ENCODE peak calls at places on chromosomes 11 and 22, in ten cellular contexts. R is lung; P is activated T-cell treated with anti-CD3 and anti-CD28 coated beads for 1 hour; W is psoas muscle; Q is ACHN; B is DMS79; D is NCI-H524; U is stimulated activated CD4-positive, alpha-beta T cell treated with anti-CD3 and anti-CD28 coated beads, TNF-alpha, amount 100 ng/mL, for 1 hour; V is head of caudate nucleus; F is ecto neural progenitor cell. G is an unnamed sample.

GRCh38 chr22:27881404-27881803 is 37.7 kb downstream of the PITPNB start:
- DNase-seq in U (no peak), D (no peak), W (no peak), R (no peak), B (no peak), P (no peak), F (no peak), V (peak; percentile 41), Q (no peak), G (no peak)

GRCh38 chr11:1083621-1084551 is 9.2 kb downstream of the MUC2 start:
- DNase-seq in D (no peak), U (no peak), R (no peak), V (no peak), P (no peak), W (peak; percentile 8), B (no peak), Q (no peak), F (no peak), G (no peak)

GRCh38 chr11:45238724-45239123 is 47.4 kb downstream of the SYT13 start:
- DNase-seq in F (no peak), B (no peak), P (no peak), D (no peak), W (no peak), V (no peak), Q (no peak), U (no peak), R (no peak), G (no peak)

GRCh38 chr22:21587803-21588611 is 20.5 kb downstream of the UBE2L3 start:
- DNase-seq in P (no peak), F (no peak), U (no peak), R (no peak), W (no peak), V (no peak), B (no peak), Q (no peak), D (no peak), G (no peak)

GRCh38 chr11:27353593-27354358 is 9.2 kb downstream of the CCDC34 start:
- DNase-seq in F (no peak), D (no peak), R (no peak), U (no peak), V (no peak), P (no peak), W (no peak), Q (no peak), B (no peak), G (no peak)

GRCh38 chr11:8757047-8757446 is 74.5 kb downstream of the RPL27A start:
- DNase-seq in W (no peak), V (no peak), F (no peak), U (no peak), D (no peak), B (no peak), R (no peak), Q (peak; percentile 49), P (no peak), G (no peak)

GRCh38 chr11:61928606-61929005 is 11.2 kb upstream of the RAB3IL1 start:
- DNase-seq in F (no peak), V (no peak), U (no peak), P (no peak), Q (no peak), B (no peak), D (no peak), R (no peak), W (no peak), G (no peak)

GRCh38 chr11:68363771-68364170 is 51.4 kb downstream of the LRP5 start:
- DNase-seq in D (no peak), R (no peak), P (no peak), F (no peak), V (no peak), U (no peak), Q (no peak), W (no peak), B (no peak), G (no peak)

GRCh38 chr22:27772370-27773235 is 29.0 kb downstream of the MN1 start:
- DNase-seq in Q (no peak), U (no peak), R (no peak), B (no peak), F (no peak), V (no peak), D (no peak), P (no peak), W (peak; percentile 6), G (no peak)

GRCh38 chr11:60307507-60308195 is 19.4 kb upstream of the MS4A6E start:
- DNase-seq in W (no peak), Q (no peak), F (no peak), U (no peak), P (no peak), B (no peak), R (no peak), V (no peak), D (no peak), G (no peak)

GRCh38 chr11:36066891-36067290 is 123.0 kb downstream of the LDLRAD3 start:
- DNase-seq in Q (no peak), U (no peak), W (no peak), P (no peak), D (no peak), R (no peak), B (no peak), V (no peak), F (no peak), G (no peak)

GRCh38 chr11:10784229-10785145 is 24.2 kb downstream of the EIF4G2 start:
- DNase-seq in P (no peak), W (no peak), V (no peak), F (no peak), Q (no peak), D (peak; percentile 95), U (no peak), R (no peak), B (peak; percentile 85), G (no peak)

GRCh38 chr11:130882138-130882551 is 34.1 kb downstream of the SNX19 start:
- DNase-seq in B (no peak), V (no peak), F (no peak), Q (no peak), P (no peak), U (no peak), R (no peak), D (no peak), W (no peak), G (no peak)

GRCh38 chr11:95086116-95086515 is 3.5 kb upstream of the ENDOD1 start:
- DNase-seq in V (no peak), B (no peak), P (no peak), R (no peak), U (no peak), W (no peak), Q (no peak), D (no peak), F (no peak), G (no peak)

GRCh38 chr22:36671398-36671797 is 32.2 kb downstream of the CACNG2 start:
- DNase-seq in F (no peak), Q (no peak), V (no peak), P (no peak), D (peak; percentile 61), W (no peak), U (no peak), R (no peak), B (no peak), G (no peak)

GRCh38 chr11:65429069-65429681 is 6.6 kb downstream of the NEAT1 start:
- DNase-seq in V (no peak), R (no peak), Q (peak; percentile 74), D (no peak), W (no peak), F (no peak), P (no peak), U (no peak), B (no peak), G (peak; percentile 49)

GRCh38 chr11:67033661-67034166 is 10.8 kb downstream of the SYT12 start:
- DNase-seq in Q (peak; percentile 57), P (no peak), F (no peak), R (no peak), U (no peak), D (no peak), V (peak; percentile 62), B (no peak), W (no peak), G (no peak)

GRCh38 chr11:105109855-105110750 is 29.5 kb downstream of the CARD18 start:
- DNase-seq in W (no peak), B (no peak), D (no peak), R (no peak), U (no peak), P (no peak), Q (no peak), V (no peak), F (no peak), G (no peak)

GRCh38 chr11:19101803-19102520 is 15.0 kb upstream of the ZDHHC13 start:
- DNase-seq in D (no peak), B (peak; percentile 78), Q (no peak), U (no peak), R (no peak), W (no peak), P (no peak), V (no peak), F (no peak), G (no peak)

GRCh38 chr11:19441752-19442553 is 201.2 kb upstream of the E2F8 start:
- DNase-seq in R (peak; percentile 53), P (no peak), W (peak; percentile 51), B (no peak), Q (peak; percentile 90), F (no peak), D (no peak), U (no peak), V (peak; percentile 33), G (no peak)

GRCh38 chr22:24857576-24857975 is 51.6 kb downstream of the SGSM1 start:
- DNase-seq in V (no peak), U (no peak), R (no peak), W (no peak), P (no peak), B (no peak), Q (no peak), D (no peak), F (no peak), G (no peak)

GRCh38 chr22:45775569-45776312 is 104.1 kb downstream of the ATXN10 start:
- DNase-seq in D (no peak), W (no peak), P (no peak), F (no peak), V (no peak), R (no peak), U (no peak), B (no peak), Q (no peak), G (no peak)

GRCh38 chr11:404551-405264 is 10.1 kb downstream of the SIGIRR start:
- DNase-seq in U (no peak), Q (no peak), V (no peak), P (no peak), D (no peak), W (no peak), B (no peak), R (no peak), F (no peak), G (no peak)

GRCh38 chr22:23684051-23684450 is 6.8 kb upstream of the RGL4 start:
- DNase-seq in R (no peak), B (no peak), P (no peak), Q (no peak), F (peak; percentile 25), U (no peak), V (no peak), D (no peak), W (no peak), G (no peak)

GRCh38 chr22:26553056-26553752 is 36.7 kb downstream of the TPST2 start:
- DNase-seq in W (no peak), R (no peak), B (no peak), F (no peak), D (no peak), Q (peak; percentile 66), P (no peak), U (no peak), V (no peak), G (no peak)

GRCh38 chr11:110430267-110431211 is 791 bp downstream of the FDX1 start:
- DNase-seq in B (no peak), W (no peak), V (peak; percentile 49), D (peak; percentile 50), R (peak; percentile 38), F (no peak), P (peak; percentile 1), Q (peak; percentile 39), U (no peak), G (peak; percentile 18)

G was measured in HL-60.